ENCODE peak calls at places on chromosomes 13 and 19, in eight cellular contexts. N, D, O, M, G, X, P and W are unnamed samples.

GRCh38 chr19:51078104-51078503 is 4.6 kb downstream of the KLK14 start:
- DNase-seq in N (no peak), D (no peak), O (no peak), M (no peak), G (no peak), X (no peak), P (no peak), W (no peak)

GRCh38 chr13:80161219-80161618 is 179.7 kb downstream of the SPRY2 start:
- DNase-seq in N (no peak), D (no peak), O (no peak), M (no peak), G (no peak), X (no peak), P (no peak), W (no peak)

GRCh38 chr19:28553005-28553404 is 659.9 kb downstream of the UQCRFS1 start:
- DNase-seq in N (no peak), D (no peak), O (no peak), M (no peak), G (no peak), X (no peak), P (no peak), W (no peak)

GRCh38 chr13:59834801-59835200 is 328.9 kb downstream of the DIAPH3 start:
- DNase-seq in N (no peak), D (no peak), O (no peak), M (peak), G (no peak), X (no peak), P (no peak), W (no peak)

GRCh38 chr13:109241160-109241559 is 545.2 kb downstream of the IRS2 start:
- DNase-seq in N (no peak), D (no peak), O (no peak), M (no peak), G (no peak), X (no peak), P (no peak), W (no peak)

GRCh38 chr13:49935171-49936084 is 712 bp downstream of the SPRYD7 start:
- DNase-seq in N (peak), D (peak), O (no peak), M (no peak), G (no peak), X (no peak), P (peak), W (peak)

GRCh38 chr19:5243878-5244277 is 96.7 kb downstream of the PTPRS start:
- DNase-seq in N (no peak), D (no peak), O (no peak), M (no peak), G (no peak), X (no peak), P (no peak), W (no peak)

GRCh38 chr13:26600345-26600761 is 42.9 kb downstream of the WASF3 start:
- DNase-seq in N (no peak), D (no peak), O (no peak), M (no peak), G (no peak), X (no peak), P (no peak), W (no peak)

GRCh38 chr13:106573855-106574254 is 5.9 kb upstream of the ARGLU1 start:
- DNase-seq in N (no peak), D (no peak), O (no peak), M (peak), G (no peak), X (no peak), P (peak), W (no peak)

GRCh38 chr19:17829855-17830566 is 8.7 kb upstream of the INSL3 start:
- DNase-seq in N (peak), D (peak), O (no peak), M (peak), G (no peak), X (peak), P (peak), W (no peak)

GRCh38 chr13:99661791-99662190 is 160.5 kb downstream of the TM9SF2 start:
- DNase-seq in N (no peak), D (no peak), O (no peak), M (no peak), G (no peak), X (no peak), P (no peak), W (no peak)

GRCh38 chr19:13492128-13492527 is 14.2 kb downstream of the CACNA1A start:
- DNase-seq in N (no peak), D (no peak), O (no peak), M (peak), G (no peak), X (no peak), P (no peak), W (peak)